ENCODE peak calls at places on chromosomes 12 and 14, in ten cellular contexts. E is naive thymus-derived CD8-positive, alpha-beta T cell; L is T-helper 2 cell treated with Interferon-gamma antibody and Interleukin-4, amounts not matched to agents 5 μg/mL and 100 μg/mL, for 36 hours; R is CD4-positive, alpha-beta T cell; V is activated CD4-positive, alpha-beta T cell treated with anti-CD3 and anti-CD28 coated beads, Interleukin-2, amount 10 ng/mL, durations not matched to agents 7 days and 5 days; I is heart right ventricle; K is fibroblast of gingiva; Y is SJSA1; X is hippocampal formation; Q is HS-5. D is an unnamed sample.
A peak's percentile ranks its signal among the peaks of the same experiment; 100 is the strongest.

GRCh38 chr12:96047621-96048211 is 12.3 kb upstream of the LTA4H start:
- DNase-seq in E (no peak), L (peak; percentile 20), R (no peak), V (peak; percentile 41), I (no peak), K (peak; percentile 60), Y (no peak), X (no peak), Q (peak; percentile 83), D (no peak)

GRCh38 chr14:61602733-61603077 is 92.6 kb upstream of the HIF1A start:
- DNase-seq in E (no peak), L (no peak), R (no peak), V (no peak), I (no peak), K (no peak), Y (no peak), X (no peak), Q (no peak), D (peak; percentile 45)

GRCh38 chr12:13044002-13044858 is at the start of gene FAM234B:
- DNase-seq in E (peak; percentile 56), L (peak; percentile 64), R (peak; percentile 48), V (peak; percentile 75), I (peak; percentile 78), K (peak; percentile 51), Y (peak; percentile 39), X (peak; percentile 48), Q (no peak), D (peak; percentile 82)

GRCh38 chr12:47886471-47887240 is 18.1 kb downstream of the VDR start:
- DNase-seq in E (no peak), L (no peak), R (no peak), V (no peak), I (no peak), K (no peak), Y (no peak), X (no peak), Q (no peak), D (no peak)

GRCh38 chr12:51814311-51815088 is 34.0 kb downstream of the FIGNL2 start:
- DNase-seq in E (peak; percentile 34), L (peak; percentile 72), R (peak; percentile 36), V (peak; percentile 67), I (peak; percentile 73), K (peak; percentile 79), Y (no peak), X (peak; percentile 65), Q (no peak), D (peak; percentile 94)

GRCh38 chr12:128190614-128191013 is 76.4 kb upstream of the TMEM132C start:
- DNase-seq in E (no peak), L (no peak), R (no peak), V (no peak), I (no peak), K (no peak), Y (no peak), X (no peak), Q (no peak), D (no peak)

GRCh38 chr12:104921340-104921739 is 36.8 kb downstream of the SLC41A2 start:
- DNase-seq in E (no peak), L (no peak), R (no peak), V (no peak), I (no peak), K (no peak), Y (no peak), X (no peak), Q (no peak), D (no peak)

GRCh38 chr12:102343361-102344121 is 136.8 kb downstream of the IGF1 start:
- DNase-seq in E (no peak), L (no peak), R (no peak), V (no peak), I (no peak), K (no peak), Y (peak; percentile 17), X (no peak), Q (peak; percentile 5), D (peak; percentile 28)

GRCh38 chr12:111764120-111764821 is 2.5 kb upstream of the ALDH2 start:
- DNase-seq in E (no peak), L (no peak), R (no peak), V (no peak), I (no peak), K (no peak), Y (no peak), X (no peak), Q (no peak), D (no peak)

GRCh38 chr14:83217492-83217891 is 1683.8 kb upstream of the SEL1L start:
- DNase-seq in E (no peak), L (no peak), R (no peak), V (no peak), I (no peak), K (peak; percentile 78), Y (no peak), X (no peak), Q (peak; percentile 40), D (no peak)

D was measured in HuH-7.